ENCODE peak calls at places on chromosomes 7 and 10, in nine cellular contexts. One of them, this sample, is unnamed.

GRCh38 chr7:121798896-121799295 is 74.1 kb upstream of the PTPRZ1 start:
- DNase-seq in AG04450: no peak
- DNase-seq in fibroblast of lung: peak
- DNase-seq in psoas muscle: no peak
- DNase-seq in OCI-LY7: no peak
- DNase-seq in left ventricle myocardium inferior: no peak
- DNase-seq in RWPE1: peak
- DNase-seq in osteoblast: no peak
- DNase-seq in colonic mucosa: no peak
- DNase-seq in this sample: peak

GRCh38 chr10:26987851-26988250 is 112.4 kb downstream of the ANKRD26 start:
- DNase-seq in colonic mucosa: no peak
- DNase-seq in left ventricle myocardium inferior: no peak
- DNase-seq in AG04450: no peak
- DNase-seq in fibroblast of lung: no peak
- DNase-seq in osteoblast: no peak
- DNase-seq in OCI-LY7: no peak
- DNase-seq in RWPE1: no peak
- DNase-seq in psoas muscle: no peak
- DNase-seq in this sample: no peak

GRCh38 chr7:57210212-57210611 is 78.0 kb upstream of the ZNF479 start:
- DNase-seq in colonic mucosa: no peak
- DNase-seq in fibroblast of lung: no peak
- DNase-seq in left ventricle myocardium inferior: no peak
- DNase-seq in OCI-LY7: no peak
- DNase-seq in AG04450: no peak
- DNase-seq in osteoblast: no peak
- DNase-seq in psoas muscle: no peak
- DNase-seq in RWPE1: no peak
- DNase-seq in this sample: no peak

GRCh38 chr7:137754076-137754851 is 92.5 kb downstream of the DGKI start:
- DNase-seq in colonic mucosa: no peak
- DNase-seq in OCI-LY7: no peak
- DNase-seq in left ventricle myocardium inferior: no peak
- DNase-seq in osteoblast: no peak
- DNase-seq in psoas muscle: no peak
- DNase-seq in fibroblast of lung: peak
- DNase-seq in RWPE1: no peak
- DNase-seq in AG04450: no peak
- DNase-seq in this sample: peak

GRCh38 chr7:116355423-116355765 is 144.1 kb upstream of the CAV2 start:
- DNase-seq in left ventricle myocardium inferior: no peak
- DNase-seq in AG04450: no peak
- DNase-seq in fibroblast of lung: no peak
- DNase-seq in colonic mucosa: no peak
- DNase-seq in RWPE1: no peak
- DNase-seq in psoas muscle: no peak
- DNase-seq in osteoblast: peak
- DNase-seq in OCI-LY7: no peak
- DNase-seq in this sample: no peak

GRCh38 chr10:112689327-112689726 is 242.3 kb downstream of the VTI1A start:
- DNase-seq in left ventricle myocardium inferior: peak
- DNase-seq in psoas muscle: no peak
- DNase-seq in osteoblast: no peak
- DNase-seq in AG04450: no peak
- DNase-seq in fibroblast of lung: peak
- DNase-seq in OCI-LY7: no peak
- DNase-seq in colonic mucosa: peak
- DNase-seq in RWPE1: peak
- DNase-seq in this sample: no peak

GRCh38 chr7:129189661-129190310 is 1.4 kb downstream of the SMO start:
- DNase-seq in left ventricle myocardium inferior: no peak
- DNase-seq in RWPE1: no peak
- DNase-seq in OCI-LY7: no peak
- DNase-seq in fibroblast of lung: peak
- DNase-seq in AG04450: no peak
- DNase-seq in psoas muscle: no peak
- DNase-seq in osteoblast: peak
- DNase-seq in colonic mucosa: no peak
- DNase-seq in this sample: no peak

GRCh38 chr7:116142850-116143249 is 67.5 kb upstream of the TES start:
- DNase-seq in osteoblast: no peak
- DNase-seq in OCI-LY7: no peak
- DNase-seq in psoas muscle: no peak
- DNase-seq in left ventricle myocardium inferior: no peak
- DNase-seq in AG04450: no peak
- DNase-seq in RWPE1: no peak
- DNase-seq in fibroblast of lung: no peak
- DNase-seq in colonic mucosa: no peak
- DNase-seq in this sample: no peak

GRCh38 chr10:103843854-103844567 is 11.4 kb downstream of the SH3PXD2A start:
- DNase-seq in osteoblast: peak
- DNase-seq in left ventricle myocardium inferior: no peak
- DNase-seq in colonic mucosa: peak
- DNase-seq in RWPE1: no peak
- DNase-seq in OCI-LY7: no peak
- DNase-seq in AG04450: no peak
- DNase-seq in psoas muscle: peak
- DNase-seq in fibroblast of lung: peak
- DNase-seq in this sample: no peak

GRCh38 chr7:50226669-50227068 is 77.8 kb upstream of the IKZF1 start:
- DNase-seq in osteoblast: no peak
- DNase-seq in RWPE1: no peak
- DNase-seq in AG04450: no peak
- DNase-seq in fibroblast of lung: no peak
- DNase-seq in left ventricle myocardium inferior: no peak
- DNase-seq in OCI-LY7: no peak
- DNase-seq in psoas muscle: no peak
- DNase-seq in colonic mucosa: no peak
- DNase-seq in this sample: no peak

GRCh38 chr7:69764681-69765080 is 166.4 kb downstream of the AUTS2 start:
- DNase-seq in OCI-LY7: no peak
- DNase-seq in osteoblast: no peak
- DNase-seq in fibroblast of lung: no peak
- DNase-seq in psoas muscle: no peak
- DNase-seq in RWPE1: no peak
- DNase-seq in colonic mucosa: no peak
- DNase-seq in left ventricle myocardium inferior: no peak
- DNase-seq in AG04450: no peak
- DNase-seq in this sample: no peak

GRCh38 chr10:79250259-79250658 is 97.0 kb upstream of the PPIF start:
- DNase-seq in left ventricle myocardium inferior: peak
- DNase-seq in psoas muscle: peak
- DNase-seq in AG04450: no peak
- DNase-seq in RWPE1: no peak
- DNase-seq in colonic mucosa: peak
- DNase-seq in osteoblast: no peak
- DNase-seq in fibroblast of lung: no peak
- DNase-seq in OCI-LY7: peak
- DNase-seq in this sample: no peak

GRCh38 chr10:23047201-23048050 is 48.0 kb upstream of the MSRB2 start:
- DNase-seq in fibroblast of lung: peak
- DNase-seq in colonic mucosa: no peak
- DNase-seq in osteoblast: no peak
- DNase-seq in psoas muscle: no peak
- DNase-seq in OCI-LY7: no peak
- DNase-seq in left ventricle myocardium inferior: no peak
- DNase-seq in AG04450: no peak
- DNase-seq in RWPE1: no peak
- DNase-seq in this sample: no peak

GRCh38 chr7:2637505-2638223 is 5.9 kb downstream of the TTYH3 start:
- DNase-seq in psoas muscle: peak
- DNase-seq in OCI-LY7: peak
- DNase-seq in RWPE1: no peak
- DNase-seq in left ventricle myocardium inferior: peak
- DNase-seq in fibroblast of lung: no peak
- DNase-seq in osteoblast: no peak
- DNase-seq in colonic mucosa: no peak
- DNase-seq in AG04450: no peak
- DNase-seq in this sample: no peak

GRCh38 chr10:79435271-79436065 is 10.0 kb downstream of the ZCCHC24 start:
- DNase-seq in left ventricle myocardium inferior: peak
- DNase-seq in OCI-LY7: no peak
- DNase-seq in colonic mucosa: no peak
- DNase-seq in fibroblast of lung: no peak
- DNase-seq in psoas muscle: peak
- DNase-seq in osteoblast: peak
- DNase-seq in AG04450: no peak
- DNase-seq in RWPE1: no peak
- DNase-seq in this sample: no peak

GRCh38 chr7:156094350-156095146 is 282.3 kb upstream of the SHH start:
- DNase-seq in colonic mucosa: no peak
- DNase-seq in osteoblast: no peak
- DNase-seq in OCI-LY7: no peak
- DNase-seq in RWPE1: no peak
- DNase-seq in left ventricle myocardium inferior: no peak
- DNase-seq in AG04450: no peak
- DNase-seq in psoas muscle: no peak
- DNase-seq in fibroblast of lung: no peak
- DNase-seq in this sample: no peak

GRCh38 chr7:156095908-156096539 is 283.8 kb upstream of the SHH start:
- DNase-seq in AG04450: no peak
- DNase-seq in colonic mucosa: no peak
- DNase-seq in RWPE1: no peak
- DNase-seq in psoas muscle: no peak
- DNase-seq in OCI-LY7: peak
- DNase-seq in osteoblast: no peak
- DNase-seq in fibroblast of lung: no peak
- DNase-seq in left ventricle myocardium inferior: no peak
- DNase-seq in this sample: no peak

GRCh38 chr7:156099085-156099484 is 286.8 kb upstream of the SHH start:
- DNase-seq in osteoblast: no peak
- DNase-seq in colonic mucosa: no peak
- DNase-seq in psoas muscle: no peak
- DNase-seq in OCI-LY7: no peak
- DNase-seq in fibroblast of lung: no peak
- DNase-seq in RWPE1: no peak
- DNase-seq in left ventricle myocardium inferior: no peak
- DNase-seq in AG04450: no peak
- DNase-seq in this sample: no peak

GRCh38 chr7:156101355-156101754 is 289.1 kb upstream of the SHH start:
- DNase-seq in colonic mucosa: no peak
- DNase-seq in fibroblast of lung: no peak
- DNase-seq in psoas muscle: no peak
- DNase-seq in osteoblast: no peak
- DNase-seq in left ventricle myocardium inferior: no peak
- DNase-seq in RWPE1: no peak
- DNase-seq in AG04450: no peak
- DNase-seq in OCI-LY7: no peak
- DNase-seq in this sample: no peak

GRCh38 chr7:156096806-156097538 is 284.7 kb upstream of the SHH start:
- DNase-seq in colonic mucosa: no peak
- DNase-seq in left ventricle myocardium inferior: no peak
- DNase-seq in AG04450: no peak
- DNase-seq in OCI-LY7: no peak
- DNase-seq in osteoblast: no peak
- DNase-seq in psoas muscle: no peak
- DNase-seq in fibroblast of lung: peak
- DNase-seq in RWPE1: no peak
- DNase-seq in this sample: no peak
- H3K27ac ChIP-seq in colonic mucosa: no peak
- H3K27ac ChIP-seq in left ventricle myocardium inferior: no peak
- H3K27ac ChIP-seq in AG04450: no peak
- H3K27ac ChIP-seq in OCI-LY7: no peak
- H3K27ac ChIP-seq in osteoblast: no peak
- H3K27ac ChIP-seq in psoas muscle: no peak
- H3K27ac ChIP-seq in fibroblast of lung: no peak
- H3K27ac ChIP-seq in RWPE1: no peak
- H3K27ac ChIP-seq in this sample: no peak

DNA sequence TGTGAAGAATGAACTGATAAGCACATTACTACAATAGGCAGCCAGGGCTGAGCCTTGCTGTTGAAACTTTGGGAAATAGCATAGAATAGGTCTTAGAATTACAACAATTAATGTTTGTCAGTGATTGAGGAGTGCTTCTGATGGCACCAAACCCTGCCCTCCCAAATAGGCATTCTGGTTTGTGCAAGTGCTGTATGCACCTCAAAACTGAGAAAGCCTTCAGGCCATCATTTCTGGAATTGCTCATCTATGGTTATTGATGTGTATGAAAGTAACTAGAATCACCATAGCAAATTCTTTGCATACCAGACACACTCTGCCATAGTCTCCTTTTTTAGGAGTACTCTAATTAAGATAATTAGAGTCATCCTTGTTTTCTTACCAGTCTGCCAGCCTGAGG is 585.0 kb upstream of the MBL2 start:
- DNase-seq in left ventricle myocardium inferior: no peak
- DNase-seq in RWPE1: no peak
- DNase-seq in fibroblast of lung: peak
- DNase-seq in AG04450: no peak
- DNase-seq in OCI-LY7: no peak
- DNase-seq in psoas muscle: no peak
- DNase-seq in osteoblast: no peak
- DNase-seq in colonic mucosa: no peak
- DNase-seq in this sample: no peak
- H3K27ac ChIP-seq in left ventricle myocardium inferior: no peak
- H3K27ac ChIP-seq in RWPE1: no peak
- H3K27ac ChIP-seq in fibroblast of lung: no peak
- H3K27ac ChIP-seq in AG04450: no peak
- H3K27ac ChIP-seq in OCI-LY7: no peak
- H3K27ac ChIP-seq in psoas muscle: no peak
- H3K27ac ChIP-seq in osteoblast: no peak
- H3K27ac ChIP-seq in colonic mucosa: no peak
- H3K27ac ChIP-seq in this sample: no peak

DNA sequence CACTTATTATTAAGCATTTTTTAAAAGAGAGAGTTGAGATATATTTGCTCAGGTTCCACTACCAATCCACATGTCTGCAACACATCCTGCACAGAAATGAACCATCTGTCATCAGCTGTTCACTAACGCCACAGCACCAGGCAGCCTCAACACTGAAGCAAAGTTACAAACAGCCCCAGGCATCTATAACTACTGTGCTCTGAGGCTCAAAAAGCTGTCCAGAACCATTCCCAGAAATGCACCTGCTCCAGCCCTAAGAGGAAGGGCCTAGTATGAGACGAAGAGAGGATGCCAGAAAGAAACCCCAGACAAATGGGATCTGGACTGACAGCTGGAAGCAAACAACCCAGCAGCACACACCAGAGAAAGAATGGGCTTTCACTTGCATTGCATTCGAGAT is 159.3 kb downstream of the ELMO1 start:
- DNase-seq in RWPE1: no peak
- DNase-seq in colonic mucosa: no peak
- DNase-seq in AG04450: no peak
- DNase-seq in fibroblast of lung: no peak
- DNase-seq in psoas muscle: no peak
- DNase-seq in left ventricle myocardium inferior: no peak
- DNase-seq in OCI-LY7: no peak
- DNase-seq in osteoblast: no peak
- DNase-seq in this sample: no peak
- H3K27ac ChIP-seq in RWPE1: no peak
- H3K27ac ChIP-seq in colonic mucosa: no peak
- H3K27ac ChIP-seq in AG04450: no peak
- H3K27ac ChIP-seq in fibroblast of lung: no peak
- H3K27ac ChIP-seq in psoas muscle: no peak
- H3K27ac ChIP-seq in left ventricle myocardium inferior: peak
- H3K27ac ChIP-seq in OCI-LY7: peak
- H3K27ac ChIP-seq in osteoblast: no peak
- H3K27ac ChIP-seq in this sample: peak

DNA sequence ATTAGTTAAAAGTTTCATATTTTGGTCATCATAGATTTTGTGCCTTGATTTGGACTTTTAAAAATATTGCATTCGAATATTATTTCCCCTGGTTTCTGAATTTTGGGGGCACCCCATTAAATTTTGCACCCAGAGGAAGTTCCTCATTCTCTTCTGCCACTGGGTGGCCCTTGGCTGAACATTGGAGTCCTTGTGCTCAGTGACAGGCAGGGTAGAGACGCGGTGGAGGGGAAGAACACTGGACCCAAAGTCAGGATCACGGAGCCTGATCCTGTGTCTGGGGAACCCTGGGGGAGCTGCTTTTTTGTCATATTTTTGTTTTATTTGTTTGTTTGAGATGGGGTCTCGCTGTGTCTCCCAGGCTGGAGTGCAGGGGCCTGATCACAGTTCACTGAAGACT is 74.7 kb downstream of the MKI67 start:
- DNase-seq in AG04450: no peak
- DNase-seq in RWPE1: no peak
- DNase-seq in fibroblast of lung: no peak
- DNase-seq in colonic mucosa: no peak
- DNase-seq in psoas muscle: no peak
- DNase-seq in OCI-LY7: no peak
- DNase-seq in osteoblast: peak
- DNase-seq in left ventricle myocardium inferior: no peak
- DNase-seq in this sample: no peak
- H3K27ac ChIP-seq in AG04450: no peak
- H3K27ac ChIP-seq in RWPE1: peak
- H3K27ac ChIP-seq in fibroblast of lung: no peak
- H3K27ac ChIP-seq in colonic mucosa: no peak
- H3K27ac ChIP-seq in psoas muscle: no peak
- H3K27ac ChIP-seq in OCI-LY7: no peak
- H3K27ac ChIP-seq in osteoblast: no peak
- H3K27ac ChIP-seq in left ventricle myocardium inferior: peak
- H3K27ac ChIP-seq in this sample: no peak

This sample was measured in caudate nucleus.